ENCODE peak calls at places on chromosomes 11 and 22, in nine cellular contexts. B is cardiac muscle cell, G is nephron progenitor cell, U is stomach, W is MM.1S, K is GM06990, Y is AG09309, Q is keratinocyte, I is H9. V is an unnamed sample.

GRCh38 chr22:17954200-17954859 is 70.0 kb downstream of the MICAL3 start:
- DNase-seq in B (no peak), G (no peak), U (no peak), W (no peak), K (no peak), Y (no peak), Q (no peak), I (no peak), V (no peak)

GRCh38 chr11:102592634-102593581 is 32.2 kb downstream of the MMP20 start:
- DNase-seq in B (peak), G (no peak), U (no peak), W (peak), K (no peak), Y (no peak), Q (no peak), I (peak), V (no peak)

GRCh38 chr11:112195906-112196305 is 20.6 kb downstream of the BCO2 start:
- DNase-seq in B (no peak), G (no peak), U (no peak), W (no peak), K (no peak), Y (peak), Q (peak), I (no peak), V (no peak)

GRCh38 chr11:103398829-103399228 is 289.6 kb downstream of the DYNC2H1 start:
- DNase-seq in B (no peak), G (no peak), U (no peak), W (no peak), K (no peak), Y (no peak), Q (no peak), I (no peak), V (no peak)

GRCh38 chr22:45090364-45090960 is 73.3 kb upstream of the NUP50 start:
- DNase-seq in B (peak), G (no peak), U (peak), W (no peak), K (no peak), Y (no peak), Q (no peak), I (peak), V (no peak)

GRCh38 chr11:12864316-12865156 is 144.6 kb upstream of the RASSF10 start:
- DNase-seq in B (peak), G (no peak), U (peak), W (no peak), K (no peak), Y (peak), Q (no peak), I (peak), V (no peak)

GRCh38 chr11:34570584-34570983 is 50.3 kb upstream of the EHF start:
- DNase-seq in B (no peak), G (no peak), U (peak), W (peak), K (no peak), Y (no peak), Q (no peak), I (no peak), V (no peak)

GRCh38 chr22:27206001-27206746 is 548.8 kb downstream of the MIAT start:
- DNase-seq in B (no peak), G (no peak), U (no peak), W (no peak), K (no peak), Y (no peak), Q (no peak), I (no peak), V (no peak)

GRCh38 chr22:19666663-19667593 is 47.4 kb upstream of the SEPTIN5 start:
- DNase-seq in B (no peak), G (no peak), U (no peak), W (no peak), K (no peak), Y (no peak), Q (no peak), I (no peak), V (no peak)

GRCh38 chr11:45104006-45104789 is 42.2 kb upstream of the PRDM11 start:
- DNase-seq in B (no peak), G (no peak), U (no peak), W (no peak), K (no peak), Y (no peak), Q (no peak), I (no peak), V (no peak)

GRCh38 chr11:10693509-10694071 is at the start of gene IRAG1:
- DNase-seq in B (peak), G (peak), U (peak), W (no peak), K (no peak), Y (no peak), Q (no peak), I (no peak), V (no peak)

GRCh38 chr22:49325531-49326395 is 501.9 kb downstream of the BRD1 start:
- DNase-seq in B (no peak), G (no peak), U (peak), W (no peak), K (no peak), Y (no peak), Q (no peak), I (no peak), V (no peak)

GRCh38 chr11:26584818-26585217 is 12.8 kb upstream of the MUC15 start:
- DNase-seq in B (no peak), G (no peak), U (no peak), W (no peak), K (no peak), Y (no peak), Q (no peak), I (no peak), V (no peak)

DNA sequence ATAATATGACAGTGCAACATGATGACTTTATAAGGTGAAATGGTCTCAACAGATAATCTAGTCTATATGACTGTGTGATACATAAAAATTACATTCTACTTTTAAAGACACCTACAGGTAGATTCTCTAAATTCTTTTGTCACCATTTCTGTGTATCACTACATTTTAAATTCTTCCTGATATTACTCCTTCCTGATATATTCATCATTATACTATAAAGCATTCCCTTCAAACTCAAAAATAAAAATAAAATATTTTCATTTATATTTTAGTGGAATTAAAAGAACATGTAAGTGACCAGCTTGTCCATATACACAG is 1062.3 kb downstream of the DLG2 start:
- DNase-seq in B (no peak), G (no peak), U (no peak), W (no peak), K (no peak), Y (no peak), Q (no peak), I (no peak), V (no peak)
- TF ChIP-seq CTCF in B (no peak), G (no peak), U (no peak), W (no peak), K (no peak), Y (no peak), Q (no peak), I (peak), V (no peak)

DNA sequence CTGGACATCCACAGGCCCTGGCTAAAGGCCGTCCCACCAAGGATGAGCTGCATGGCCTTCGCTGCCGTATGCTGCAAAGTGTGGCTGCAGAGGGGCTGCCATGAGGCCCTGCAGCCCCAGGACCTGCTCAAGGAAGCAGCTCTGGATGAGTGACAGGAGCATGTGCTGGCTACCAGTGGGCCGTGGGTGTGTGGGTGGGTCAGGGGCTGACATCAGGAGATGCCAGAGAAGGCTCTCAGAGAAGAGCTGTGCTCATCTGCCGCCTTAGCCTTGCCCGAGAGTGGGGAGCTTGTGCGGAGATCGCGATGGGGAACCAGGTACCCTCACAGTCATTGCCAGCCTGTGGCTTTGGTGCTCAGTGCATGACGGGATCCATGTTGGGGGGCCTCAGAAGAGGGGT is 41.3 kb downstream of the SCUBE1 start:
- DNase-seq in B (no peak), G (no peak), U (no peak), W (no peak), K (no peak), Y (no peak), Q (no peak), I (no peak), V (no peak)
- TF ChIP-seq CTCF in B (no peak), G (no peak), U (no peak), W (no peak), K (no peak), Y (no peak), Q (no peak), I (no peak), V (no peak)

GRCh38 chr22:36541831-36542391 is 12.9 kb upstream of the EIF3D start:
- DNase-seq in B (no peak), G (no peak), U (peak), W (no peak), K (no peak), Y (peak), Q (peak), I (no peak), V (no peak)

GRCh38 chr22:36544107-36544620 is 15.2 kb upstream of the EIF3D start:
- DNase-seq in B (no peak), G (no peak), U (no peak), W (no peak), K (no peak), Y (peak), Q (no peak), I (no peak), V (no peak)

GRCh38 chr22:36536717-36537116 is 7.8 kb upstream of the EIF3D start:
- DNase-seq in B (no peak), G (no peak), U (no peak), W (no peak), K (no peak), Y (no peak), Q (no peak), I (peak), V (no peak)

GRCh38 chr22:36538529-36538928 is 9.6 kb upstream of the EIF3D start:
- DNase-seq in B (no peak), G (no peak), U (no peak), W (no peak), K (no peak), Y (no peak), Q (no peak), I (no peak), V (no peak)

DNA sequence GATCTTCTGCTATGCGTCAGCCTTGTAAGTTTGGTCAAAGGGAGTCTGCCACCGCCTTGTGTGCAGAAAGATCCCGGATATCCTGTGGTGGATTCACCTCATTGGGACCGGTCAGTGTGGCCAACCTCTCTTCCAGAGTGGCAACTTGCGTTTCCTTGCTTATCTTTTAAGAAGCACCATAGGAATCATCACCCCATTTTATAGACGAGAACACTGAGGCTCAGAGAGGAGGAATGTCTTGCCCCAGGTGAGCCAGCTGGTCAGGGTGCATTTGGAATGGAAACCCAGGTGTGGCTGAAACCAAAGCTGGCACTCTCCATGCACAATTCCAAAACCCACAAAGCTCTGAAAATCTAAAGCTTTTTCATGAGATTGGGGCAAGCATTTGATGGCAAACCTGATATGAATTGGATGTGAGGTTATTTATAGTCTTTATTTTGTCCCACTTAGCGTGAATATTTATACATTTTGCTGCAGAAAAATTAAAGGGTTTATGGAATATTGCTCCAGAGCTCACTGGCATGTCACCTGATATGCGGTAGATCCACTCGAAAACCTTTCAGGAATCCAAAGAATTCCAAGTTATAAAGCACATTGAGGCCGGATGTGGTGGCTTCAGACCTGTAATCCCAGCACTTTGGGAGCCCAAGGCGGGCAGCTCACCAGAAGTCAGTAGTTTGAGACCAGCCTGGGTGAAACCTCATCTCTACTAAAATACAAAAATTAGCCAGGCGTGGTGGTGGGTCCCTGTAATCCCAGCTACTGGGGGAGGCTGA is 12.1 kb upstream of the EIF3D start:
- DNase-seq in B (no peak), G (no peak), U (no peak), W (no peak), K (no peak), Y (no peak), Q (no peak), I (no peak), V (no peak)
- TF ChIP-seq CTCF in B (no peak), G (no peak), U (no peak), W (no peak), K (no peak), Y (no peak), Q (no peak), I (no peak), V (no peak)

DNA sequence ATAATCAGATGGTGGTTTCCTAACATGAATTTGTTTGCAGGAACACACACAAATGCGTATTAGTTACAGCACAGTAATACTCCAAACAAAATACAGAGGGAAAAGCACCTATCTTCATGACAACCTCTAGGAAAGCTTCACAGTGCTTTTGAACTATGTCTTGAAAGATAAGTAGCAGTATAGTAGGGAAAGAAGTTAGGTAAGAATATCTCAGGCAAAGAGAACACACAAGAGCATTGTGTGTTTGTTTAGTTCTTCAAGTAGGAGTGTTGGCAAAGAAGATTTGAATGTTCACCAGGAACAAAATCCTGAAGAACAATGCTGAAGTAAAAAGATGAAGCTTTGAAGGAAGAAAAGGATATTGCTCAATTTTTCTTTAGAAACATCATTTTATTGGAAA is 54.1 kb downstream of the ANO5 start:
- DNase-seq in B (no peak), G (no peak), U (no peak), W (no peak), K (no peak), Y (no peak), Q (no peak), I (no peak), V (no peak)
- TF ChIP-seq CTCF in B (no peak), G (no peak), U (no peak), W (no peak), K (no peak), Y (no peak), Q (no peak), I (no peak), V (no peak)

DNA sequence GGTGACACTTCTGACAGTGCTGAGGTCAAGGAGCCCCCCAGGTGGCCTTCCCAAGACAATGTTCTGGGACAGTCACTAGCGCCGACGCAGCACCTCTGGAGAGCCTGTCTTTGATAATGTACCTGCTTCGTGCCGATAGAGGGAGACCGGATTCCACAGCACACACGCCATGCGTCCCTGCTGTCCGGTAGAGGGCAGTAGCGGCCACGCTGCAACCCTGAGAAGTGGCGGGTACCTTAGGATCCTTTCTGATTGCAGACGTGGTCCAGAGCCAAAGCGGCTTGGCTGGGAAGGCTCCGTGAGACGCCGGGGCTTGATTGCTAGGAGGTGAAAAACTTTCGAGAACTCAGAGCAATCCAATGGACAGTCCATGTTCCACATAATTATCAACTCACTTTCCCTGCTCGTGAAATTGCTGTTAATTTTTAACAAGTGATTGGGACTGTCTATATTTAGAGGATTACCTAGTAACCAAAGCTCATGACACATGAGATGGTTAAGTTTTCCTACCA is 11.4 kb upstream of the BARX2 start:
- DNase-seq in B (peak), G (peak), U (peak), W (peak), K (peak), Y (peak), Q (peak), I (peak), V (peak)
- TF ChIP-seq CTCF in B (peak), G (peak), U (peak), W (peak), K (peak), Y (peak), Q (peak), I (peak), V (peak)

GRCh38 chr11:110092577-110093406 is at the start of gene ZC3H12C:
- DNase-seq in B (peak), G (peak), U (peak), W (peak), K (peak), Y (no peak), Q (no peak), I (peak), V (peak)
- TF ChIP-seq CTCF in B (peak), G (no peak), U (peak), W (peak), K (peak), Y (peak), Q (peak), I (peak), V (peak)

DNA sequence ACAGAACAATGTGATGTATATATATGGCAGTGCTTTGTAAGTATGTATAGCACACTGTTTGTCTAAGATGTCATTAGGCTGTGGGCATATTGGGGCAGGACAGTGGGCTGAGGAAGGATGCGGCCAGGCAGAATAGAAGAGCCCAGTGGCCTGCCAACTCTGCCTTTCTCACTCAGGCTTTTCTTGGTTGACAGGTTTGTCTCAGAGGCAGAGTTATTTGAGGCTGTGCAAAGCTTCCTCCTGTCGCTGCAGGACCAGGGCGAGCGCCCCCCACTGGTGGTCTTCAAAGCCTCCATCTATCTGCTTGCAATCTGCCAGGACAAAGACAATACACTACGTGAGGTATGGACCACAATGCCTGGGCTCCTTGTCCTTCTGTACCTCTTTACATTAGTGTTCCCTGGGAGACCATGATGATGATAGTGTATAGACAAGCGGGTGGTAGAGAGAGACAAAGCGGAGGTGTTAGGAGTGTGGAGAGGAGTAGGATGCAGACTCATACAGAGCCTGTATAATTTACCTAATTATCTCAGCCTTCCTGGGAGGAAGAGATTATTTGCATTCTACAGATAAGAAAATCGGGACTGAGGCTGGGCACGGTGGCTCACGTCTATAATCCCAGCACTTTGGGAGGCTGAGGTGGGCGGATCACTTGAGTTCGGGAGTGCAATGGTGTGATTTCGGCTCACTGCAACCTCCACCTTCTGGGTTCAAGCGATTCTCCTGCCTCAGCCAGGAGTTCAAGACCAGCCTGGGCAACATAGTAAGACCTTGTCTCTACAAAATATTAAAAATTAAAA is 37.3 kb upstream of the CCDC134 start:
- DNase-seq in B (peak), G (peak), U (no peak), W (peak), K (peak), Y (no peak), Q (no peak), I (peak), V (peak)
- TF ChIP-seq CTCF in B (peak), G (peak), U (no peak), W (peak), K (peak), Y (peak), Q (peak), I (peak), V (peak)

GRCh38 chr11:131465746-131466145 is 95.3 kb downstream of the NTM start:
- DNase-seq in B (peak), G (peak), U (no peak), W (no peak), K (no peak), Y (no peak), Q (no peak), I (peak), V (no peak)
- TF ChIP-seq CTCF in B (no peak), G (peak), U (no peak), W (no peak), K (no peak), Y (no peak), Q (no peak), I (peak), V (no peak)

GRCh38 chr22:25232301-25232700 is 12.9 kb downstream of the CRYBB2 start:
- DNase-seq in B (no peak), G (no peak), U (no peak), W (no peak), K (no peak), Y (no peak), Q (no peak), I (no peak), V (no peak)

GRCh38 chr22:25236417-25236816 is 17.0 kb downstream of the CRYBB2 start:
- DNase-seq in B (no peak), G (no peak), U (no peak), W (no peak), K (no peak), Y (no peak), Q (no peak), I (no peak), V (no peak)

GRCh38 chr22:25237503-25237902 is 18.1 kb downstream of the CRYBB2 start:
- DNase-seq in B (no peak), G (no peak), U (no peak), W (no peak), K (no peak), Y (no peak), Q (no peak), I (peak), V (no peak)

GRCh38 chr22:25235547-25236290 is 16.3 kb downstream of the CRYBB2 start:
- DNase-seq in B (peak), G (peak), U (peak), W (peak), K (peak), Y (no peak), Q (no peak), I (peak), V (peak)
- TF ChIP-seq CTCF in B (peak), G (peak), U (peak), W (peak), K (peak), Y (peak), Q (peak), I (peak), V (peak)

V was measured in GM20000.